ENCODE peak calls at places on chromosomes 16 and 17, in six cellular contexts. E, D, R, L, K and S are unnamed samples.

GRCh38 chr16:65725156-65725845 is 603.4 kb upstream of the CDH11 start:
- DNase-seq in E (no peak), D (no peak), R (no peak), L (no peak), K (peak; percentile 99), S (no peak)

GRCh38 chr16:82880361-82880760 is 253.6 kb downstream of the CDH13 start:
- DNase-seq in E (no peak), D (no peak), R (no peak), L (no peak), K (no peak), S (no peak)

GRCh38 chr17:2025220-2025621 is at the start of gene RTN4RL1:
- DNase-seq in E (peak; percentile 49), D (peak; percentile 73), R (no peak), L (peak; percentile 75), K (peak; percentile 73), S (peak; percentile 72)

GRCh38 chr17:70332811-70333210 is 163.5 kb downstream of the KCNJ2 start:
- DNase-seq in E (no peak), D (no peak), R (no peak), L (no peak), K (no peak), S (no peak)

GRCh38 chr17:41639492-41640473 is 15.4 kb upstream of the KRT17 start:
- DNase-seq in E (no peak), D (no peak), R (no peak), L (no peak), K (no peak), S (no peak)

GRCh38 chr17:45931677-45932076 is 37.3 kb downstream of the MAPT start:
- DNase-seq in E (no peak), D (no peak), R (no peak), L (no peak), K (no peak), S (no peak)

GRCh38 chr16:2526135-2526534 is 5.1 kb downstream of the CEMP1 start:
- DNase-seq in E (no peak), D (no peak), R (no peak), L (no peak), K (no peak), S (no peak)

GRCh38 chr17:43438626-43439529 is 40.1 kb downstream of the ARL4D start:
- DNase-seq in E (no peak), D (no peak), R (no peak), L (no peak), K (no peak), S (no peak)

GRCh38 chr17:8728251-8728925 is 16.2 kb downstream of the CCDC42 start:
- DNase-seq in E (no peak), D (no peak), R (no peak), L (no peak), K (no peak), S (no peak)

GRCh38 chr16:87541004-87541881 is 48.4 kb upstream of the ZCCHC14 start:
- DNase-seq in E (no peak), D (no peak), R (no peak), L (no peak), K (no peak), S (no peak)

GRCh38 chr16:17510532-17510931 is 39.8 kb upstream of the XYLT1 start:
- DNase-seq in E (no peak), D (no peak), R (no peak), L (no peak), K (no peak), S (no peak)

GRCh38 chr16:12113581-12114375 is 137.2 kb downstream of the SNX29 start:
- DNase-seq in E (no peak), D (no peak), R (no peak), L (no peak), K (no peak), S (no peak)

GRCh38 chr16:88003736-88004135 is 52.5 kb downstream of the BANP start:
- DNase-seq in E (no peak), D (no peak), R (no peak), L (no peak), K (no peak), S (no peak)

GRCh38 chr17:73281926-73282325 is 20.2 kb upstream of the CPSF4L start:
- DNase-seq in E (no peak), D (no peak), R (no peak), L (no peak), K (no peak), S (no peak)

GRCh38 chr16:79969458-79969857 is 368.9 kb upstream of the MAF start:
- DNase-seq in E (no peak), D (no peak), R (no peak), L (no peak), K (no peak), S (no peak)

GRCh38 chr16:65012357-65012756 is 109.5 kb downstream of the CDH11 start:
- DNase-seq in E (no peak), D (no peak), R (no peak), L (no peak), K (no peak), S (no peak)

GRCh38 chr16:67879462-67879861 is 5.2 kb upstream of the NRN1L start:
- DNase-seq in E (no peak), D (no peak), R (no peak), L (no peak), K (no peak), S (no peak)

GRCh38 chr16:31202402-31203385 is at the start of gene PYCARD:
- DNase-seq in E (peak; percentile 45), D (peak; percentile 43), R (no peak), L (peak; percentile 27), K (peak; percentile 54), S (no peak)

GRCh38 chr17:42675984-42676423 is 790 bp downstream of the PLEKHH3 start:
- DNase-seq in E (no peak), D (no peak), R (no peak), L (no peak), K (peak; percentile 24), S (no peak)

GRCh38 chr16:72990003-72990521 is 57.9 kb downstream of the ZFHX3 start:
- DNase-seq in E (no peak), D (no peak), R (no peak), L (no peak), K (peak; percentile 69), S (no peak)